ENCODE peak calls at places on chromosome 1, in eight cellular contexts. H, Q, V, I, Z, K, G and D are unnamed samples.

GRCh38 chr1:231395051-231395995 is 26.8 kb downstream of the EGLN1 start:
- DNase-seq in G (peak), Z (peak), Q (no peak), V (no peak), H (no peak), K (no peak), I (no peak), D (peak)

GRCh38 chr1:107135466-107135865 is 5.4 kb upstream of the NTNG1 start:
- DNase-seq in H (no peak), Q (no peak), G (peak), I (no peak), K (peak), Z (peak), V (no peak), D (no peak)

GRCh38 chr1:200302893-200303250 is 107.0 kb downstream of the ZNF281 start:
- DNase-seq in V (peak), H (no peak), K (peak), Q (no peak), Z (peak), G (peak), I (peak), D (no peak)

GRCh38 chr1:55989971-55990370 is 589.4 kb downstream of the PLPP3 start:
- DNase-seq in Z (no peak), V (no peak), Q (no peak), H (no peak), I (no peak), G (no peak), K (no peak), D (no peak)

GRCh38 chr1:206509612-206510257 is 2.4 kb downstream of the RASSF5 start:
- DNase-seq in Q (no peak), H (no peak), Z (no peak), V (no peak), I (no peak), G (no peak), K (no peak), D (no peak)

GRCh38 chr1:118429856-118430255 is 244.8 kb upstream of the SPAG17 start:
- DNase-seq in H (no peak), Z (no peak), V (no peak), K (no peak), I (no peak), Q (no peak), G (no peak), D (no peak)

GRCh38 chr1:175073054-175073453 is 5.4 kb downstream of the TNN start:
- DNase-seq in Z (peak), K (no peak), H (no peak), V (no peak), I (no peak), Q (no peak), G (peak), D (no peak)

GRCh38 chr1:25080294-25081209 is 150.5 kb upstream of the RUNX3 start:
- DNase-seq in Z (peak), V (no peak), H (no peak), Q (peak), I (no peak), G (peak), K (no peak), D (no peak)

GRCh38 chr1:197195100-197195499 is 48.6 kb upstream of the ASPM start:
- DNase-seq in H (no peak), Z (no peak), I (no peak), G (no peak), V (no peak), Q (no peak), K (no peak), D (no peak)

GRCh38 chr1:25549273-25550154 is 6.1 kb downstream of the LDLRAP1 start:
- DNase-seq in H (peak), K (no peak), Z (peak), G (peak), V (no peak), I (no peak), Q (peak), D (no peak)

GRCh38 chr1:67118191-67118590 is 16.6 kb downstream of the C1orf141 start:
- DNase-seq in I (no peak), V (no peak), K (no peak), Q (no peak), H (no peak), Z (no peak), G (peak), D (no peak)

DNA sequence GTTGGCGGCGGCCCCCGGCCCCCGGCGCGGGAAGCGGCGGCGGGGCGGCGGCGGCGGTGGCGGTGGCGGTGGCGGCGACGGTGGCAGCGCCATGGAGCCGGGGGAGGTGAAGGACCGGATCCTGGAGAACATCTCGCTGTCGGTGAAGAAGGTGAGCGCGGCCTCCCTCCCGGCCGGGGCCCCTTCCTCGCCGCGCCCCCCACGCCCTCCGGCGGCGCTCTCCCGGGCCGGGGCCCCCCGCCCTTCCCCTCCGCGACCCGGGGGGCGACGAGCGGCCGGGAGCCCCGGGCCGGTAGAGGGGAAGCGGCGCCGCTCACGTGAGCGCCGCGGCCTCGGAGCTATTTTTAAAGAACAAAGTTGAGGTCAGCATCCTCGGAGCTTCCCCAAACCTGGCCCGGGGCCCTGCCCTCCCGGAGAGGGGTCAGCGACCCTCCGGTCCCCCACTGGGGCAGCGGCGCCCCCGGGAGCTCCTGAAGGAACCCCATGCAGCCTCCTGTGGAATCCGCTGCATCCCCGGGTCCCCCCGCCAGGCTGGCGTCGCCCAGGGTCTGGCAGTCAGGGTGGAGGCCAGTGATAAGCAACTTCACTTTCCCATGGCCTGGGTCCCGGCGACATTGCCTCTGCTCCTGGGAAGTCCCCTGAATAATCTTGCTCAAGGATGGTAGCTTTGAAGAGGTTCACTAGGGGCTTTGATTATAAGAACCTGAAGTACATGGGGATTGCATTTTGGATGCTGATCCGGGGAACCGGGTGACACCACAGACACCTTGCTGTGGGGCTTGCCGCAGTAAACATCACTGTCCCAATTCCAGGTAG is 556 bp downstream of the PLEKHM2 start:
- DNase-seq in Q (peak), K (peak), H (peak), G (peak), V (peak), I (peak), Z (peak), D (no peak)
- TF ChIP-seq CTCF in Q (no peak), K (no peak), H (no peak), G (peak), V (no peak), I (no peak), Z (no peak), D (no peak)

GRCh38 chr1:235688096-235688495 is 38.5 kb upstream of the GNG4 start:
- DNase-seq in H (no peak), I (no peak), Z (no peak), Q (no peak), V (no peak), K (no peak), G (no peak), D (no peak)
- H3K4me3 ChIP-seq in H (no peak), I (no peak), Z (no peak), Q (no peak), V (no peak), K (no peak), G (no peak), D (no peak)

GRCh38 chr1:10909697-10910489 is 102.6 kb upstream of the TARDBP start:
- DNase-seq in Q (peak), H (peak), V (peak), I (peak), K (peak), G (peak), Z (peak), D (no peak)
- TF ChIP-seq CTCF in Q (peak), H (peak), V (peak), I (peak), K (peak), G (peak), Z (peak), D (peak)

GRCh38 chr1:72227667-72228066 is 54.7 kb downstream of the NEGR1 start:
- DNase-seq in H (no peak), Q (no peak), V (no peak), K (no peak), Z (no peak), I (no peak), G (no peak), D (no peak)
- H3K4me3 ChIP-seq in H (no peak), Q (no peak), V (no peak), K (no peak), Z (no peak), I (no peak), G (no peak), D (no peak)

GRCh38 chr1:92965003-92965402 is 3.7 kb upstream of the DIPK1A start:
- DNase-seq in Z (no peak), H (no peak), G (no peak), K (no peak), V (no peak), I (no peak), Q (no peak), D (no peak)

GRCh38 chr1:92970990-92971689 is 9.9 kb upstream of the DIPK1A start:
- DNase-seq in I (no peak), K (no peak), H (no peak), Q (no peak), Z (no peak), G (no peak), V (no peak), D (no peak)

GRCh38 chr1:92972413-92973129 is 11.3 kb upstream of the DIPK1A start:
- DNase-seq in V (no peak), G (no peak), K (peak), H (no peak), I (no peak), Q (no peak), Z (no peak), D (no peak)

GRCh38 chr1:92969517-92969916 is 8.3 kb upstream of the DIPK1A start:
- DNase-seq in Q (no peak), I (no peak), K (no peak), H (no peak), V (no peak), Z (no peak), G (no peak), D (no peak)

DNA sequence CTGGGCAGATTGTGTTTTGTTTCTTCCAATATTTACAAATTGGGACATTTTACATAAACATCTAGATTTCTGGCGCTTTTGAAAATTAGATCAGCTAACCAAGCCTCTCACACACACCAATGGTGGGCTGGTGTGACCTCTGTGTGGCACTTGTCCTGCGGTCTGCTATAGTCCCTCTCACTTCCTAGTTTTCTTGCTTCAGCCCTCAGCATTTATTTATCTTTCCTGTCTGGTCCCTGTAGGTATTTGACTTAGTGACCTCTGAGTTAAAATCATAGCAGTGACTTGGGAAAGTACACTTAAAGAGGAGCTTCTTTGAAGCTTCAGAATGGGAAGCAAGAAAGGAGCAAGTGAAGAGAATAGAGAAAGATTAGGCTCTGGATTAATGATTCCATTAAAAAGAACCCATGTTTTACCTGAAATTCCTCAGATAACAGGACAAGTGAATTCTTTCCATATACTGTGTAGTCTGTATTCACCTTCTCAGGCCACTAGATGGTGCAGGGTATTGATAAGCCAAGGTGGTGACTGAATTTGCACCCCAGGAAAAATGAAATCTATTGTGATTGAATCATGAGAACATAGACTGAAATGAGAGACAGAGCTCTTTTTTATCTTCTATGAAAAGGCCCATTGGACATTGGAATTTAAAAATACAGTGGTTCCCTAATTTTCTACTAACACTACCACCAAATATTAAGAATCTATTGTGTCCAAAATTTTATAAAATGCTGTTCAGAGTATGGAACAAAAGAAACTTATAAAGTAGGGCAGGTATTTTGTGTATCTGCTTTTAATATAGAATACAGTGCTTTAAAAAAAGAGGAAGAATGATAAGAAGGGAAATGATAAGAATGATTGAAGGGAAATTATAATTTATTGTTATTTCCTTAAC is 7.1 kb upstream of the DIPK1A start:
- DNase-seq in Z (no peak), I (peak), K (peak), V (no peak), H (no peak), Q (no peak), G (no peak), D (no peak)
- TF ChIP-seq CTCF in Z (peak), I (peak), K (peak), V (peak), H (peak), Q (peak), G (peak), D (peak)

GRCh38 chr1:91591175-91591968 is 90.7 kb downstream of the CDC7 start:
- DNase-seq in I (no peak), Z (no peak), K (no peak), V (no peak), H (no peak), G (no peak), Q (peak), D (no peak)
- H3K4me3 ChIP-seq in I (no peak), Z (no peak), K (no peak), V (peak), H (no peak), G (no peak), Q (peak), D (no peak)

GRCh38 chr1:185720633-185721272 is 13.4 kb upstream of the HMCN1 start:
- DNase-seq in V (no peak), G (peak), Q (no peak), H (no peak), Z (peak), K (peak), I (no peak), D (peak)
- TF ChIP-seq CTCF in V (peak), G (peak), Q (no peak), H (peak), Z (peak), K (no peak), I (peak), D (peak)

GRCh38 chr1:208237241-208237640 is 6.9 kb downstream of the PLXNA2 start:
- DNase-seq in Q (no peak), Z (peak), H (no peak), K (no peak), I (no peak), G (no peak), V (peak), D (no peak)
- H3K4me3 ChIP-seq in Q (no peak), Z (no peak), H (no peak), K (no peak), I (no peak), G (no peak), V (no peak), D (no peak)

DNA sequence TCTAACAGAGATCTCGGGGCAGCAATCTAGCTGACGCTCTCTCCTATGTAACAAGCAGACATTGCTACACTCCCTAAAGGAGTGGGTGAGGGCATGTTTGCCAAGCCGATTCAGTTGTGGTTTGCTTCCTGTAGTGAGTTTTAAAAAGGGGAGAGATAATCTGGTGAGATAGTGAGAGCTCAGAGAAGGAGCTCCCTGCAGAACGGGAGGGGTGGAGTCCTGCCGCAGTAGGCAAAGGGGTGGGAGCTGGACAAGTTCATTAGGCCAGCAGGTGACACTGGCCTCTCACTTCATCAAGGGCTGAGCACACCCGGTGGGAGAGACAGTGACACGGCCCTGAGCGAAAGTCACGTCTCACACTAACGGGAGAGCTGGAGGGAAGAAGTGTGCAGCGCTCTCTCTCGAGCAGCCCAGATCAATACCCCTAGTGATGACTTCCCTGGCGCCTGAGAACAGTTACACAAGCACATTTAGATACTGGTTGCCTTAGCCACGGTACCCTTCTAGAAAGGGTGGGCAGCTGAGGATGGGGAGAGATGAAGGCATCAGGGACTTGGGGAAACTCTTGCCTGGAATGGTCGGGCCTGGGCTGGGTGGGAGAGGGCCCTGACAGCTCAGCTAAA is 144.1 kb upstream of the CD34 start:
- DNase-seq in H (no peak), K (no peak), Q (no peak), G (no peak), I (no peak), Z (no peak), V (no peak), D (no peak)
- TF ChIP-seq CTCF in H (no peak), K (no peak), Q (no peak), G (no peak), I (no peak), Z (no peak), V (no peak), D (no peak)

DNA sequence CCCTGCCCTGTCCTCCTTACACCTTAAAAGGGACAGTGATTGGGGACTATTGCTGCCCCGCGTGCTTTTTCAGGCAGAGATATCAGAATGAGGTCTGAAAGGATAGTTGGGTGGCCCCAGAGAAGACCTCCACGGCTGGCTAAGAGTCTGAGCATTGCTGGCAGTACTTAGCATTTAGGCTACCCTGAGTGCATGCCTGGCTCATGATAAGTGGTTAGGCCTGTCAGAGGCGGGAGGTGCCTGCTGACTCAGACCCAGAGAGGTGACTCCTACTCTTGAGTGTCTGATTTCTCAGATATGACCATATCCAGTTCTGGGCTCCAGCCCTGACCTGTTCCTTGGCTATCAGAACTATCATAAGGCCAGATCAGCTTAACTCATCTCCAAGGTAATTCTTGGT is 213.7 kb downstream of the PBX1 start:
- DNase-seq in Z (peak), K (no peak), H (no peak), V (no peak), G (peak), I (no peak), Q (peak), D (peak)
- H3K4me3 ChIP-seq in Z (no peak), K (no peak), H (no peak), V (no peak), G (no peak), I (no peak), Q (no peak), D (no peak)